ENCODE peak calls at places on chromosomes 3 and 15, in nine cellular contexts. S, P, X, I, K, N, Z, H and B are unnamed samples.

GRCh38 chr15:39582286-39582976 is 1.6 kb downstream of the THBS1 start:
- DNase-seq in Z (peak), S (peak), P (no peak), N (peak), H (no peak), I (peak), K (no peak), X (peak), B (peak)

GRCh38 chr3:141682921-141683320 is 55.2 kb upstream of the RNF7 start:
- DNase-seq in Z (no peak), N (no peak), P (no peak), H (no peak), I (no peak), S (no peak), K (no peak), X (no peak), B (no peak)

GRCh38 chr3:47612178-47612577 is 33.5 kb upstream of the CSPG5 start:
- DNase-seq in I (peak), H (no peak), S (no peak), P (peak), N (peak), X (no peak), Z (peak), K (no peak), B (peak)

GRCh38 chr15:44550256-44550655 is 13.3 kb downstream of the EIF3J start:
- DNase-seq in H (no peak), Z (peak), N (peak), K (peak), S (no peak), X (no peak), P (peak), I (peak), B (peak)

GRCh38 chr3:105402287-105402801 is 35.6 kb downstream of the ALCAM start:
- DNase-seq in X (peak), N (peak), P (peak), Z (no peak), H (peak), S (no peak), K (no peak), I (no peak), B (peak)

GRCh38 chr3:6315906-6316305 is 545.0 kb upstream of the GRM7 start:
- DNase-seq in I (no peak), Z (no peak), H (no peak), X (no peak), N (no peak), S (no peak), P (no peak), K (no peak), B (no peak)

GRCh38 chr3:194084284-194084683 is 51.7 kb upstream of the HES1 start:
- DNase-seq in X (no peak), H (no peak), N (no peak), I (no peak), P (no peak), K (peak), S (no peak), Z (no peak), B (no peak)

GRCh38 chr3:43883729-43884396 is 193.1 kb downstream of the ABHD5 start:
- DNase-seq in H (no peak), N (no peak), S (peak), P (no peak), K (no peak), I (no peak), Z (no peak), X (no peak), B (no peak)

GRCh38 chr15:70185251-70185711 is 87.6 kb upstream of the TLE3 start:
- DNase-seq in I (peak), X (no peak), N (no peak), Z (peak), S (no peak), K (no peak), H (no peak), P (no peak), B (no peak)

GRCh38 chr15:60949034-60949977 is 279.8 kb downstream of the RORA start:
- DNase-seq in P (no peak), Z (no peak), X (no peak), H (no peak), I (peak), S (no peak), N (no peak), K (no peak), B (no peak)

GRCh38 chr15:75134748-75135147 is 66.9 kb upstream of the C15orf39 start:
- DNase-seq in I (no peak), K (no peak), P (no peak), X (no peak), N (no peak), S (no peak), Z (no peak), H (no peak), B (no peak)

GRCh38 chr3:1752205-1752604 is 346.5 kb upstream of the CNTN4 start:
- DNase-seq in I (no peak), P (no peak), Z (no peak), N (no peak), K (no peak), X (no peak), S (no peak), H (no peak), B (no peak)

GRCh38 chr15:74920472-74920871 is 13.8 kb upstream of the FAM219B start:
- DNase-seq in I (no peak), Z (no peak), N (no peak), P (no peak), H (no peak), K (no peak), X (no peak), S (no peak), B (no peak)

GRCh38 chr3:59189561-59190338 is 139.9 kb upstream of the CFAP20DC start:
- DNase-seq in X (no peak), P (peak), S (no peak), H (no peak), Z (no peak), N (no peak), K (no peak), I (peak), B (no peak)

GRCh38 chr3:177448987-177449975 is 252.0 kb upstream of the TBL1XR1 start:
- DNase-seq in P (no peak), X (no peak), I (peak), N (peak), Z (no peak), K (no peak), S (no peak), H (no peak), B (peak)

GRCh38 chr3:183698318-183698731 is 728 bp downstream of the YEATS2 start:
- DNase-seq in S (no peak), X (no peak), H (no peak), Z (peak), N (peak), I (peak), K (peak), P (peak), B (peak)

GRCh38 chr15:100265641-100266035 is 76.1 kb downstream of the ADAMTS17 start:
- DNase-seq in N (no peak), K (no peak), H (no peak), I (no peak), P (no peak), Z (no peak), X (no peak), S (no peak), B (no peak)

GRCh38 chr3:179037361-179037760 is 34.2 kb downstream of the ZMAT3 start:
- DNase-seq in X (peak), Z (peak), P (no peak), N (peak), K (no peak), S (no peak), I (peak), H (no peak), B (peak)

GRCh38 chr3:43969944-43970343 is 271.7 kb upstream of the TOPAZ1 start:
- DNase-seq in I (no peak), K (no peak), H (no peak), Z (no peak), P (no peak), N (no peak), S (no peak), X (no peak), B (no peak)

GRCh38 chr15:57566840-57567239 is 24.9 kb upstream of the MYZAP start:
- DNase-seq in N (no peak), K (no peak), S (no peak), Z (peak), X (no peak), I (no peak), P (no peak), H (no peak), B (no peak)

GRCh38 chr3:31092748-31093607 is 198.5 kb upstream of the GADL1 start:
- DNase-seq in N (peak), Z (peak), X (no peak), P (no peak), K (no peak), S (no peak), H (no peak), I (peak), B (no peak)

GRCh38 chr15:101431301-101431700 is 58.2 kb downstream of the PCSK6 start:
- DNase-seq in P (no peak), S (no peak), N (no peak), X (no peak), Z (no peak), I (no peak), K (no peak), H (no peak), B (no peak)

GRCh38 chr15:25624504-25625172 is 185.8 kb upstream of the UBE3A start:
- DNase-seq in H (no peak), X (no peak), S (no peak), K (no peak), N (no peak), P (no peak), Z (no peak), I (no peak), B (no peak)

GRCh38 chr3:5494913-5495519 is 307.5 kb downstream of the EDEM1 start:
- DNase-seq in Z (no peak), I (no peak), K (no peak), S (no peak), X (no peak), P (no peak), H (no peak), N (no peak), B (no peak)

GRCh38 chr15:48823706-48824105 is 12.8 kb upstream of the CEP152 start:
- DNase-seq in S (no peak), I (no peak), K (no peak), Z (no peak), N (no peak), X (no peak), H (no peak), P (no peak), B (no peak)

GRCh38 chr3:128788268-128788869 is 62.4 kb downstream of the RAB7A start:
- DNase-seq in X (no peak), S (no peak), H (no peak), P (no peak), I (no peak), N (no peak), K (no peak), Z (no peak), B (no peak)

GRCh38 chr3:48118322-48118721 is 69.9 kb downstream of the CDC25A start:
- DNase-seq in P (no peak), S (peak), X (no peak), I (no peak), Z (no peak), H (no peak), N (no peak), K (no peak), B (no peak)

GRCh38 chr3:31295150-31295765 is 237.5 kb upstream of the STT3B start:
- DNase-seq in Z (no peak), H (no peak), N (no peak), S (no peak), I (no peak), X (no peak), K (no peak), P (no peak), B (no peak)

GRCh38 chr15:41607033-41607432 is 48.0 kb downstream of the TYRO3 start:
- DNase-seq in H (no peak), X (no peak), I (peak), S (no peak), N (peak), Z (peak), K (no peak), P (no peak), B (peak)

GRCh38 chr3:111321786-111322185 is 220.2 kb upstream of the CD96 start:
- DNase-seq in H (no peak), X (no peak), P (no peak), S (no peak), N (no peak), K (no peak), I (no peak), Z (no peak), B (no peak)

GRCh38 chr15:72227720-72228119 is 3.3 kb downstream of the PKM start:
- DNase-seq in P (no peak), H (no peak), Z (no peak), K (no peak), N (peak), S (no peak), I (no peak), X (no peak), B (no peak)

GRCh38 chr3:124791639-124792111 is 61.4 kb downstream of the UMPS start:
- DNase-seq in N (peak), K (no peak), Z (peak), I (peak), S (peak), P (no peak), X (no peak), H (no peak), B (peak)

GRCh38 chr3:33921608-33922007 is 123.2 kb downstream of the PDCD6IP start:
- DNase-seq in I (no peak), S (no peak), X (no peak), N (no peak), K (no peak), H (no peak), P (no peak), Z (no peak), B (no peak)

GRCh38 chr3:1469248-1469647 is 376.4 kb downstream of the CNTN6 start:
- DNase-seq in H (no peak), P (no peak), X (no peak), K (no peak), I (no peak), S (no peak), N (no peak), Z (no peak), B (no peak)

GRCh38 chr3:24565656-24566055 is 71.0 kb upstream of the THRB start:
- DNase-seq in N (no peak), S (no peak), Z (no peak), I (no peak), P (no peak), X (no peak), K (no peak), H (no peak), B (no peak)

GRCh38 chr15:60611592-60612346 is 132.8 kb upstream of the ICE2 start:
- DNase-seq in N (no peak), S (no peak), X (no peak), Z (no peak), H (no peak), K (no peak), I (no peak), P (no peak), B (no peak)

GRCh38 chr15:77489647-77490046 is 69.0 kb downstream of the HMG20A start:
- DNase-seq in I (no peak), P (no peak), S (no peak), Z (no peak), X (no peak), N (no peak), H (no peak), K (no peak), B (no peak)

GRCh38 chr15:34125945-34126344 is 24.1 kb downstream of the PGBD4 start:
- DNase-seq in S (no peak), P (no peak), Z (no peak), K (no peak), I (no peak), X (no peak), N (no peak), H (no peak), B (no peak)

GRCh38 chr3:140216249-140216648 is 281.3 kb downstream of the CLSTN2 start:
- DNase-seq in I (no peak), P (peak), S (no peak), X (no peak), H (no peak), Z (no peak), N (peak), K (peak), B (no peak)
- TF ChIP-seq CTCF in I (peak), P (no peak), S (no peak), X (peak), H (peak), Z (peak), N (peak), K (peak), B (peak)

GRCh38 chr3:147392083-147392916 is 14.0 kb downstream of the ZIC4 start:
- DNase-seq in K (no peak), N (no peak), Z (no peak), X (no peak), P (no peak), H (no peak), S (no peak), I (no peak), B (peak)

GRCh38 chr3:147391726-147392082 is 14.6 kb downstream of the ZIC4 start:
- DNase-seq in S (no peak), X (no peak), N (no peak), P (no peak), H (no peak), Z (no peak), I (no peak), K (no peak), B (peak)

GRCh38 chr3:147390589-147391569 is 15.5 kb downstream of the ZIC4 start:
- DNase-seq in N (no peak), Z (no peak), S (no peak), P (no peak), H (no peak), X (no peak), I (no peak), K (no peak), B (no peak)

GRCh38 chr3:147394168-147394941 is 12.0 kb downstream of the ZIC4 start:
- DNase-seq in X (no peak), I (no peak), S (no peak), N (no peak), K (no peak), P (no peak), Z (no peak), H (no peak), B (peak)

GRCh38 chr3:147393261-147393964 is 12.9 kb downstream of the ZIC4 start:
- DNase-seq in K (no peak), P (no peak), X (no peak), N (no peak), I (no peak), H (no peak), S (no peak), Z (no peak), B (peak)
- H3K4me3 ChIP-seq in K (no peak), P (no peak), X (peak), N (no peak), I (peak), H (no peak), S (peak), Z (peak), B (peak)

GRCh38 chr15:93359780-93360161 is 270.8 kb upstream of the RGMA start:
- DNase-seq in Z (no peak), X (no peak), P (no peak), K (no peak), I (no peak), H (no peak), S (no peak), N (no peak), B (no peak)

GRCh38 chr15:93362821-93363220 is 273.8 kb upstream of the RGMA start:
- DNase-seq in N (no peak), Z (no peak), X (no peak), I (no peak), K (no peak), H (no peak), P (no peak), S (peak), B (no peak)

GRCh38 chr15:93358171-93359036 is 269.4 kb upstream of the RGMA start:
- DNase-seq in X (no peak), Z (no peak), P (no peak), S (no peak), N (no peak), H (no peak), K (no peak), I (no peak), B (no peak)

GRCh38 chr15:93359037-93359779 is 270.2 kb upstream of the RGMA start:
- DNase-seq in P (no peak), N (no peak), X (no peak), H (no peak), Z (no peak), S (no peak), K (no peak), I (no peak), B (no peak)

DNA sequence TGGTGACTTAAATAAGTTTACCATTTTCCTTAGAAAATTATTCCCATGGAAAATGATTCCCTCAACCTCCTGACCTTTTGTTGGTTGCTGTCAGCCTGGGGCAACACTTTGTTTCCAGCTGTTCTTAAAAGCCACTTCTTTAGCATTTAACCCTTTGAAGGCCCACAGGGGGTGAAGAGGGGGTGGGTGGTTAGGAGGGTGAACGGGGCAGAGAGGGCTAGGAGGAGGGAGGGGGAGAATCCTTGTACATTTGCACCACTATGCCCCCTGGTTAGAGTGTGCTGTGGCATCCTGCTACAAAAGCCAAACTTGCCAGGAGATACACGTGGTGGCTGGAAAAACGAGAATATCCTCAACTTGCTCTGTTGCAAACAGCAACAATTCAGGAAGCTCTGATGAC is 273.2 kb upstream of the RGMA start:
- DNase-seq in I (no peak), K (no peak), X (no peak), S (no peak), N (no peak), H (no peak), Z (no peak), P (no peak), B (no peak)
- TF ChIP-seq CTCF in I (no peak), K (no peak), X (no peak), S (no peak), N (no peak), H (no peak), Z (no peak), P (no peak), B (no peak)

DNA sequence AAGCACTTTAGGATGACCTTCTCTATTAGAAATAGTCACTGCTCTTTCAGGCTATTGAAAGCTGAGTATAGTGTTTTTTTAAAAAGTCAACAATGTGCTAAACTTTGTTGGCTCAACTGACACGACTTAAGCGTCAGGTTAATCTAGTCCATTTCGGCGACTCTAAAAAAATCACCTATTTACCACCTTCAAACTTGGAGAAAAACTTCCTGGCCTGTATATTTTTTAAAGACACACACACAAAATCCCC is 517.8 kb downstream of the FOXP1 start:
- DNase-seq in H (no peak), S (no peak), X (no peak), N (no peak), Z (no peak), P (no peak), K (no peak), I (no peak), B (no peak)
- H3K4me3 ChIP-seq in H (no peak), S (peak), X (peak), N (peak), Z (peak), P (peak), K (peak), I (peak), B (peak)

GRCh38 chr15:29740692-29741311 is 81.5 kb downstream of the TJP1 start:
- DNase-seq in I (no peak), Z (no peak), X (no peak), S (no peak), P (peak), K (peak), N (peak), H (no peak), B (no peak)
- TF ChIP-seq CTCF in I (peak), Z (peak), X (no peak), S (no peak), P (peak), K (peak), N (peak), H (peak), B (peak)

DNA sequence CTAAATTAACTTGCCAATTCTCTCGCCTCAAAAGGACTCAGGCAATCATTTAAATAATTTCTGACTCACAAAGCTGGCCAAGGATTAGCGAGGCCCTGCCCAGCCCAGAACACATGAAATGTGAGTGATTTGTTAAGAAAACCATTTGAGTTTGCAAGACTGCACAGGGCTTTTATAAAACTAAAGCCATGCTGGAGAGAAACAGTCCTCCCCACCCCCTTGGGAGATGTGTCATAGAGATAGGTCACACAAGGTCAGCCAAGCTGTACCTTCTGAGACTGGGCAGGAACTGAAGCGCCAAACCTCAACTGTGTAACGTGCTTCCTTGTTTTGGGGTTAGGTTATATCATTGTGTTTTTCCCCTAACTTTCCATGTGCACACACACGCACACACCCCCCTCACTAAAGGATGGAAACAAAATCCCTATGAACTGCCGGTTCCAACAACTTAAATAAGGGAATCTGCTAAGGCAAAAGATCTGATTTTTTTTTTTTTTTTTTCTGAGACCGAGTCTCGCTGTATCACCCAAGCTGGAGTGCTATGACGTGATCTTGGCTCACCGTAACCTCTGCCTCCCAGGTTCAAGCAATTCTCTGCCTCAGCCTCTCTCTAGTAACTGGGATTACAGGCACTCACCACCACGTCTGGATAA is 8.1 kb downstream of the SPATA12 start:
- DNase-seq in K (peak), I (peak), N (peak), P (peak), H (peak), X (no peak), Z (peak), S (no peak), B (peak)
- H3K4me3 ChIP-seq in K (peak), I (no peak), N (no peak), P (no peak), H (peak), X (no peak), Z (no peak), S (no peak), B (no peak)

GRCh38 chr3:38528457-38528856 is 32.3 kb downstream of the EXOG start:
- DNase-seq in N (no peak), S (no peak), P (peak), H (no peak), K (peak), X (no peak), Z (no peak), I (no peak), B (no peak)
- TF ChIP-seq CTCF in N (no peak), S (no peak), P (peak), H (peak), K (peak), X (peak), Z (no peak), I (no peak), B (no peak)

GRCh38 chr15:55403531-55403930 is 4.6 kb downstream of the CCPG1 start:
- DNase-seq in K (peak), S (no peak), Z (peak), H (no peak), X (no peak), N (peak), I (peak), P (peak), B (peak)
- H3K4me3 ChIP-seq in K (peak), S (no peak), Z (no peak), H (no peak), X (no peak), N (no peak), I (no peak), P (no peak), B (no peak)